ENCODE peak calls at places on chromosomes 7 and 10, in five cellular contexts. M, J, X, R and P are unnamed samples.

GRCh38 chr10:1542941-1543340 is 194.4 kb downstream of the ADARB2 start:
- DNase-seq in J (no peak), M (peak; percentile 38), X (no peak), R (no peak), P (no peak)

GRCh38 chr10:13448216-13448615 is 80.6 kb downstream of the BEND7 start:
- DNase-seq in R (no peak), X (peak; percentile 74), J (no peak), M (no peak), P (no peak)

GRCh38 chr10:131693766-131694165 is 207.0 kb upstream of the PPP2R2D start:
- DNase-seq in J (peak; percentile 25), R (no peak), M (no peak), X (no peak), P (no peak)

GRCh38 chr7:106643189-106643588 is 17.8 kb downstream of the CCDC71L start:
- DNase-seq in J (no peak), M (no peak), R (no peak), X (no peak), P (no peak)

GRCh38 chr7:85046512-85046911 is 140.3 kb downstream of the SEMA3D start:
- DNase-seq in J (no peak), M (no peak), R (no peak), X (no peak), P (no peak)

GRCh38 chr10:44781131-44781530 is 130.0 kb upstream of the TMEM72 start:
- DNase-seq in M (no peak), J (no peak), X (no peak), R (no peak), P (no peak)

GRCh38 chr10:50846753-50847152 is 38.7 kb downstream of the A1CF start:
- DNase-seq in X (peak; percentile 6), M (no peak), R (peak; percentile 40), J (no peak), P (no peak)

GRCh38 chr10:75197906-75198305 is 12.7 kb upstream of the VDAC2 start:
- DNase-seq in X (no peak), J (no peak), M (peak; percentile 59), R (peak; percentile 13), P (no peak)

GRCh38 chr7:95330194-95331003 is 6.1 kb upstream of the PON1 start:
- DNase-seq in X (no peak), M (no peak), J (no peak), R (no peak), P (no peak)

GRCh38 chr7:27994639-27995038 is 186.0 kb downstream of the JAZF1 start:
- DNase-seq in J (no peak), M (no peak), X (peak; percentile 22), R (no peak), P (no peak)

GRCh38 chr10:95864906-95865813 is 42.6 kb upstream of the CC2D2B start:
- DNase-seq in J (no peak), X (peak; percentile 86), M (peak; percentile 42), R (peak; percentile 72), P (peak; percentile 27)

GRCh38 chr10:59179027-59179426 is 2.6 kb downstream of the PHYHIPL start:
- DNase-seq in X (no peak), J (no peak), R (no peak), M (no peak), P (no peak)

GRCh38 chr10:26455567-26456315 is 17.6 kb downstream of the APBB1IP start:
- DNase-seq in R (no peak), J (no peak), M (no peak), X (no peak), P (no peak)

GRCh38 chr10:109988231-109988630 is 19.6 kb upstream of the ADD3 start:
- DNase-seq in J (no peak), M (no peak), X (no peak), R (no peak), P (no peak)

GRCh38 chr7:122602800-122603199 is 96.1 kb downstream of the RNF133 start:
- DNase-seq in J (no peak), R (no peak), M (no peak), X (no peak), P (no peak)

GRCh38 chr7:98423043-98423442 is 22.2 kb upstream of the BAIAP2L1 start:
- DNase-seq in M (no peak), R (no peak), J (no peak), X (peak; percentile 30), P (no peak)

GRCh38 chr7:66359656-66360211 is 154.6 kb downstream of the TPST1 start:
- DNase-seq in J (no peak), X (no peak), R (no peak), M (peak; percentile 68), P (no peak)

GRCh38 chr10:44043646-44044368 is 341.1 kb downstream of the CXCL12 start:
- DNase-seq in M (no peak), J (no peak), X (no peak), R (no peak), P (no peak)

GRCh38 chr7:99030951-99031350 is 113.0 kb downstream of the SMURF1 start:
- DNase-seq in R (no peak), X (no peak), M (no peak), J (no peak), P (no peak)

GRCh38 chr10:43199684-43200537 is 61.7 kb downstream of the CSGALNACT2 start:
- DNase-seq in J (peak; percentile 34), M (peak; percentile 36), X (no peak), R (no peak), P (no peak)

GRCh38 chr10:49768329-49768728 is 6.2 kb upstream of the OGDHL start:
- DNase-seq in R (no peak), M (no peak), X (no peak), J (no peak), P (no peak)

GRCh38 chr10:131354380-131354779 is 42.9 kb upstream of the TCERG1L start:
- DNase-seq in R (peak; percentile 86), J (peak; percentile 58), M (no peak), X (no peak), P (no peak)

DNA sequence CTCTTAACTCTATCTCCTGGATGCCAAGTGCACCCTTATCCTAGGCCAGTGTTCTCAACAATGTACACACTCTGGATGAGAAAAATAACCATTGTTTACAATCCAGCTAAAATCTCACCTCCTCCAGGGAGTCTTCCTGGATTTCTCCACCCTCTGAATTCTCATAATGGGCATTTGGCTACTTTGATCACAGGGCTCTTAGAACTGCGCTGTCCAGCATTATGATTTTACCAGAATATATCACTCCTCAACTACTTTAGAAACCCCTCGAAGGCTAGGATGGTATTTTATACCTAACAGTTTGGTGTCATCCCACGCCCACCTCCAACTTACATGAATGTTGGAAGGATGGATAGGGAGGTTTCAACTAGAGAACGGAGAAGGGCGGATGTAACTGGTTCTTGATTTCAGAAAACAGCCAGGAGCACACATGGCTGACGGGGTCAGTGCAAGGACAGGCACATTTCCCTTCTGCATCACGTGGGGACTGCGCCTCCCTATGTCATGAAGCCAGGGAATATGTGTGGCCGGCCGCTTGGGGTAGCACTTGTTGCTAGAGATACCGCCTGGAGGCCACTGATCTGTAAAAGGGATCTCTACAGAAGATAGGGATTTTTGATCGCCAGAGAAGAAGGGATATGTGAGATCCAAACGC is 1.2 kb upstream of the ATP6V0E2 start:
- DNase-seq in X (peak; percentile 81), R (peak; percentile 72), J (peak; percentile 60), M (peak; percentile 78), P (no peak)
- TF ChIP-seq CTCF in X (peak; percentile 33), R (peak; percentile 18), J (no peak), M (peak; percentile 8), P (no peak)

GRCh38 chr7:155706376-155706775 is 61.9 kb downstream of the RBM33 start:
- DNase-seq in J (no peak), R (no peak), M (no peak), X (no peak), P (no peak)
- TF ChIP-seq CTCF in J (no peak), R (no peak), M (no peak), X (no peak), P (no peak)

GRCh38 chr10:20885678-20886077 is 11.4 kb downstream of the NEBL start:
- DNase-seq in R (no peak), M (no peak), J (no peak), X (no peak), P (no peak)
- TF ChIP-seq CTCF in R (no peak), M (no peak), J (no peak), X (no peak), P (no peak)

GRCh38 chr7:151409555-151410404 is at the start of gene WDR86:
- DNase-seq in J (peak; percentile 74), X (no peak), M (no peak), R (peak; percentile 76), P (no peak)
- TF ChIP-seq CTCF in J (no peak), X (no peak), M (no peak), R (peak; percentile 7), P (no peak)

DNA sequence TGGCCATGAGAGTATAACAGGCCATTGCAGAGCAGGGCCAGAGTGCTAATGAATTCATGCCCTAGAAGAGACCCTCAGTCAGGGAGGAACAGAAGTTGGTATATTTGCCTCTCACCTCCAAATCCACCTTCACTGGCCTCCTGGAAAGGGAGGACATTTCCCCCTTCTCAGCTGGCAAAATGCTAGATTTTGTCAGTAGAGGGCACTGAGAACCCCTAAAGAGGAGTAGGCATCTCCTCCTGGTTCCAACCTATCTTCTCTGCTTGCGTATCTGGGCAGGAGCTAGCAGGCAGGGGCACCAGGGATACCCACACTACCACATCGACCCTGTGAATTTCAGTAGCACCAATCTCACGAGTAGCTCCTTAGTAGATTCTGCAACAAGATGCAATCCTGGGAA is 79.8 kb upstream of the GHITM start:
- DNase-seq in R (no peak), M (no peak), J (no peak), X (no peak), P (no peak)
- TF ChIP-seq CTCF in R (no peak), M (no peak), J (no peak), X (peak; percentile 12), P (no peak)

GRCh38 chr7:117036836-117037235 is 83.5 kb downstream of the ST7 start:
- DNase-seq in J (no peak), X (no peak), M (no peak), R (no peak), P (no peak)

GRCh38 chr7:117034851-117035462 is 81.7 kb downstream of the ST7 start:
- DNase-seq in X (peak; percentile 69), R (no peak), J (no peak), M (no peak), P (no peak)

GRCh38 chr7:117032810-117033209 is 79.5 kb downstream of the ST7 start:
- DNase-seq in X (no peak), R (no peak), J (no peak), M (no peak), P (no peak)

GRCh38 chr7:117036034-117036669 is 82.9 kb downstream of the ST7 start:
- DNase-seq in R (no peak), X (no peak), M (no peak), J (no peak), P (no peak)

GRCh38 chr7:117035463-117035862 is 82.2 kb downstream of the ST7 start:
- DNase-seq in X (no peak), R (no peak), M (no peak), J (no peak), P (no peak)
- TF ChIP-seq CTCF in X (peak; percentile 6), R (no peak), M (no peak), J (no peak), P (no peak)